ENCODE peak calls at places on chromosome 6, in nine cellular contexts. K is lower lobe of right lung; C is uterus; R is left ventricle myocardium inferior; M is heart left ventricle; Y is Panc1; S is CD8-positive, alpha-beta T cell; A is fibroblast of the aortic adventitia; N is AG10803. Q is an unnamed sample.

GRCh38 chr6:163837681-163838431 is 423.3 kb downstream of the QKI start:
- DNase-seq in Y (no peak), C (peak), A (no peak), M (peak), K (no peak), S (no peak), R (peak), N (peak), Q (no peak)

GRCh38 chr6:137903933-137904821 is 37.1 kb downstream of the TNFAIP3 start:
- DNase-seq in N (peak), S (no peak), M (no peak), C (no peak), Y (no peak), R (no peak), A (peak), K (peak), Q (peak)

GRCh38 chr6:110399219-110400071 is 15.9 kb downstream of the DDO start:
- DNase-seq in Y (no peak), K (no peak), N (no peak), M (no peak), A (no peak), R (no peak), S (no peak), C (no peak), Q (peak)

GRCh38 chr6:150139533-150139932 is 3.3 kb upstream of the PPP1R14C start:
- DNase-seq in K (no peak), S (no peak), R (no peak), M (no peak), Y (no peak), C (no peak), A (no peak), N (no peak), Q (no peak)

GRCh38 chr6:144315226-144315980 is 30.3 kb downstream of the UTRN start:
- DNase-seq in C (peak), R (no peak), N (no peak), Y (no peak), S (no peak), M (peak), A (no peak), K (no peak), Q (no peak)

GRCh38 chr6:47379328-47379727 is 69.6 kb upstream of the TNFRSF21 start:
- DNase-seq in R (no peak), Y (no peak), N (no peak), C (no peak), S (no peak), K (no peak), M (no peak), A (no peak), Q (peak)

GRCh38 chr6:124036384-124036783 is 232.7 kb downstream of the NKAIN2 start:
- DNase-seq in S (no peak), N (no peak), A (no peak), R (no peak), Y (no peak), C (no peak), K (no peak), M (no peak), Q (no peak)

GRCh38 chr6:36985384-36985962 is 523 bp downstream of the MTCH1 start:
- DNase-seq in Y (no peak), N (no peak), A (no peak), M (no peak), S (no peak), K (no peak), R (no peak), C (no peak), Q (no peak)

GRCh38 chr6:33706136-33706725 is 5.3 kb downstream of the UQCC2 start:
- DNase-seq in Y (no peak), R (no peak), N (no peak), C (no peak), K (peak), S (no peak), M (peak), A (no peak), Q (no peak)

GRCh38 chr6:168711049-168711640 is 270.2 kb downstream of the SMOC2 start:
- DNase-seq in K (no peak), Y (no peak), S (no peak), M (no peak), R (no peak), A (peak), C (no peak), N (no peak), Q (peak)

GRCh38 chr6:11538049-11538798 is 675 bp downstream of the TMEM170B start:
- DNase-seq in S (no peak), M (peak), N (no peak), C (peak), A (no peak), Y (no peak), K (peak), R (peak), Q (no peak)

GRCh38 chr6:166341915-166342292 is 441 bp downstream of the SFT2D1 start:
- DNase-seq in S (no peak), Y (no peak), N (peak), K (peak), M (no peak), R (no peak), C (no peak), A (peak), Q (peak)

GRCh38 chr6:16649241-16649640 is 112.0 kb downstream of the ATXN1 start:
- DNase-seq in N (peak), A (peak), C (no peak), S (no peak), R (no peak), Y (no peak), M (no peak), K (no peak), Q (no peak)

GRCh38 chr6:2734517-2735076 is 16.1 kb downstream of the MYLK4 start:
- DNase-seq in Y (no peak), M (no peak), S (no peak), R (no peak), K (no peak), A (peak), N (no peak), C (no peak), Q (peak)
- TF ChIP-seq CTCF in Y (no peak), M (no peak), S (no peak), R (no peak), K (no peak), A (no peak), N (no peak), C (no peak), Q (no peak)

GRCh38 chr6:152954443-152954842 is 28.4 kb downstream of the FBXO5 start:
- DNase-seq in M (no peak), K (no peak), A (no peak), C (no peak), N (no peak), Y (no peak), S (no peak), R (no peak), Q (no peak)
- TF ChIP-seq CTCF in M (no peak), K (no peak), A (no peak), C (no peak), N (peak), Y (no peak), S (no peak), R (no peak), Q (no peak)

GRCh38 chr6:136337606-136338005 is 48.0 kb upstream of the BCLAF1 start:
- DNase-seq in R (no peak), S (no peak), M (no peak), C (no peak), K (no peak), N (no peak), Y (no peak), A (no peak), Q (no peak)

GRCh38 chr6:136333824-136334464 is 44.3 kb upstream of the BCLAF1 start:
- DNase-seq in Y (no peak), K (no peak), M (no peak), A (no peak), N (no peak), R (no peak), C (no peak), S (no peak), Q (no peak)

GRCh38 chr6:136334465-136334846 is 44.8 kb upstream of the BCLAF1 start:
- DNase-seq in Y (no peak), C (no peak), K (no peak), R (peak), N (no peak), S (no peak), M (peak), A (no peak), Q (no peak)

GRCh38 chr6:136335736-136336362 is 46.2 kb upstream of the BCLAF1 start:
- DNase-seq in M (no peak), Y (no peak), C (no peak), K (no peak), R (no peak), N (no peak), S (no peak), A (no peak), Q (no peak)

DNA sequence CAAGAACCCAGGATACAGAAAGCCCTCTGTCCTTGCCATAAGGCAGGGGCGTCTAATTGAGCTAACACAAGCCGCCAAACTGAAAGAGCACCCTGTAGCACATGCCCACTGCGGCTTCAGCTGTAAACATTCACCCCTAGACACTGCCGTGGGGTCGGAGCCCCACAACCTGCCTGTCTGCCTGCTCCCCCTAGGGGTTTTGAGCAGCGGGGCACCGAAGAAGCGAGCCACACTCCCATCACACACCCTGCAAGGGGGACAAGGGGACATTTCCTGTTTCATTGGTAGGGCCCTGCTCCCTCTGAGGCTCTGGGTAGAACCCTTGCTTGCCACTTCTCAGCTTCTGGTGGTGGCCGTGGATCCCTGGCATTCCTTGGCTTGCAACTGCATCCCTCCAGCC is 45.2 kb upstream of the BCLAF1 start:
- DNase-seq in Y (no peak), K (no peak), S (no peak), A (no peak), M (no peak), R (no peak), C (no peak), N (no peak), Q (no peak)
- TF ChIP-seq CTCF in Y (peak), K (no peak), S (no peak), A (peak), M (no peak), R (no peak), C (no peak), N (no peak), Q (no peak)

GRCh38 chr6:160221918-160222317 is 36.7 kb downstream of the SLC22A2 start:
- DNase-seq in C (no peak), S (no peak), R (no peak), M (no peak), N (no peak), Y (no peak), K (no peak), A (no peak), Q (no peak)

GRCh38 chr6:160222491-160222890 is 36.1 kb downstream of the SLC22A2 start:
- DNase-seq in A (no peak), M (no peak), Y (no peak), C (no peak), S (no peak), R (no peak), K (no peak), N (no peak), Q (no peak)

GRCh38 chr6:160224599-160225237 is 33.9 kb downstream of the SLC22A2 start:
- DNase-seq in K (no peak), Y (no peak), N (no peak), S (no peak), A (no peak), C (no peak), R (no peak), M (no peak), Q (no peak)

GRCh38 chr6:160217863-160218262 is 40.8 kb downstream of the SLC22A2 start:
- DNase-seq in C (no peak), Y (no peak), R (no peak), K (no peak), M (no peak), A (no peak), S (no peak), N (no peak), Q (no peak)

GRCh38 chr6:160221423-160221822 is 37.2 kb downstream of the SLC22A2 start:
- DNase-seq in M (no peak), N (peak), A (no peak), Y (no peak), C (no peak), S (no peak), K (no peak), R (no peak), Q (peak)
- TF ChIP-seq CTCF in M (no peak), N (no peak), A (no peak), Y (no peak), C (no peak), S (no peak), K (peak), R (no peak), Q (no peak)

GRCh38 chr6:9335470-9335869 is 900.1 kb upstream of the SLC35B3 start:
- DNase-seq in A (no peak), Y (no peak), R (no peak), S (no peak), C (no peak), N (no peak), M (no peak), K (no peak), Q (no peak)
- TF ChIP-seq CTCF in A (no peak), Y (no peak), R (no peak), S (no peak), C (no peak), N (no peak), M (no peak), K (no peak), Q (no peak)

DNA sequence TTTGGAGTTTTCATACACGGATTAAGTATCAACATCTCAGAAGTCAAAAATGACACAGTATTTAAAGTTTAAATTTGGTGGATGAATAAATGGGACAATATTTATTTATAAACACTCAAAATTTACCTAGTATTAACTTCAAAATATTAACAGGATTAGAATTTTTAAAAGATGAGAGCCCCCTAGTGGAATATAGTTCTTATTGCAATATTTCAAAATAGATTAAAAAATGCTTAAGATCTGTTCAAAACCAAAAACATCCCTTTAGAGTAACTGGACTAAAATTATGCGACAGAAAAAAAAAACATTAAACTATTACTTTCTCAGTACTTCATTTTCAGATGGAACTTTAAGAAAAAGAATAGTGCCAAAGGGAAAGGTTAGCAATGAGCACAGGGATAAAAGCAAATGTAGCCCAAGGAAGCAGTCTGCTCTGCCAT is 56.6 kb downstream of the SNX14 start:
- DNase-seq in S (no peak), K (no peak), R (no peak), M (no peak), A (peak), C (no peak), Y (no peak), N (peak), Q (peak)
- TF ChIP-seq CTCF in S (peak), K (peak), R (peak), M (peak), A (peak), C (no peak), Y (peak), N (peak), Q (peak)